ENCODE peak calls at places on chromosome 19, in five cellular contexts. U is type B pancreatic cell, M is substantia nigra, S is RCC 7860, E is ELR. W is an unnamed sample.

GRCh38 chr19:10701955-10702307 is 692 bp downstream of the QTRT1 start:
- DNase-seq in U (no peak), M (no peak), S (no peak), E (peak), W (peak)

GRCh38 chr19:28887920-28888618 is 324.9 kb downstream of the UQCRFS1 start:
- DNase-seq in U (peak), M (no peak), S (no peak), E (no peak), W (no peak)

GRCh38 chr19:42088471-42089190 is 12.7 kb downstream of the ZNF574 start:
- DNase-seq in U (no peak), M (no peak), S (peak), E (peak), W (no peak)

GRCh38 chr19:43739836-43740235 is 14.9 kb downstream of the SMG9 start:
- DNase-seq in U (no peak), M (no peak), S (no peak), E (peak), W (no peak)

GRCh38 chr19:20233105-20233504 is 66.1 kb downstream of the ZNF486 start:
- DNase-seq in U (no peak), M (no peak), S (no peak), E (no peak), W (no peak)

GRCh38 chr19:37654525-37654832 is 786 bp downstream of the ZFP30 start:
- DNase-seq in U (no peak), M (no peak), S (no peak), E (peak), W (no peak)

GRCh38 chr19:13208964-13209796 is 59.0 kb downstream of the IER2 start:
- DNase-seq in U (no peak), M (no peak), S (no peak), E (no peak), W (no peak)

GRCh38 chr19:50815443-50815842 is 8.1 kb downstream of the KLK1 start:
- DNase-seq in U (no peak), M (no peak), S (no peak), E (no peak), W (no peak)

GRCh38 chr19:55173717-55174409 is 6.2 kb downstream of the SYT5 start:
- DNase-seq in U (no peak), M (peak), S (peak), E (peak), W (peak)

GRCh38 chr19:40982594-40983101 is 8.4 kb upstream of the CYP2B6 start:
- DNase-seq in U (no peak), M (no peak), S (no peak), E (peak), W (no peak)

GRCh38 chr19:1042689-1043511 is 3.0 kb downstream of the ABCA7 start:
- DNase-seq in U (no peak), M (no peak), S (no peak), E (no peak), W (no peak)

GRCh38 chr19:5024282-5024681 is 55.4 kb downstream of the KDM4B start:
- DNase-seq in U (no peak), M (no peak), S (no peak), E (no peak), W (no peak)

GRCh38 chr19:16034180-16034579 is 42.1 kb upstream of the TPM4 start:
- DNase-seq in U (no peak), M (no peak), S (no peak), E (no peak), W (no peak)

GRCh38 chr19:37999309-38000213 is 92.6 kb downstream of the SIPA1L3 start:
- DNase-seq in U (no peak), M (no peak), S (peak), E (peak), W (no peak)

GRCh38 chr19:3855321-3855720 is 13.5 kb downstream of the ZFR2 start:
- DNase-seq in U (no peak), M (no peak), S (peak), E (no peak), W (no peak)

GRCh38 chr19:35783469-35784400 is 8.4 kb downstream of the ARHGAP33 start:
- DNase-seq in U (no peak), M (no peak), S (no peak), E (no peak), W (no peak)

GRCh38 chr19:36672368-36672767 is 5.7 kb upstream of the ZNF461 start:
- DNase-seq in U (no peak), M (no peak), S (no peak), E (no peak), W (no peak)

W was measured in HEK293T.